ENCODE peak calls at places on chromosomes 4 and X, in six cellular contexts. W, C, J, V, K and P are unnamed samples.
A peak's percentile ranks its signal among the peaks of the same experiment; 100 is the strongest.

GRCh38 chr4:73885570-73886230 is 16.5 kb downstream of the CXCL1 start:
- DNase-seq in W (no peak), C (no peak), J (peak; percentile 88), V (no peak), K (no peak), P (no peak)

GRCh38 chr4:654526-654845 is 19.6 kb downstream of the ATP5ME start:
- DNase-seq in W (no peak), C (no peak), J (no peak), V (no peak), K (no peak), P (no peak)

GRCh38 chrX:28552322-28552721 is 34.9 kb upstream of the IL1RAPL1 start:
- DNase-seq in W (no peak), C (no peak), J (peak; percentile 81), V (no peak), K (no peak), P (no peak)

GRCh38 chrX:47843363-47843762 is 6.7 kb downstream of the ZNF81 start:
- DNase-seq in W (no peak), C (no peak), J (no peak), V (no peak), K (no peak), P (no peak)

GRCh38 chr4:4782969-4783368 is 76.5 kb upstream of the MSX1 start:
- DNase-seq in W (no peak), C (no peak), J (peak; percentile 10), V (no peak), K (no peak), P (no peak)

GRCh38 chr4:23022032-23022431 is 329.3 kb downstream of the GBA3 start:
- DNase-seq in W (no peak), C (no peak), J (peak; percentile 89), V (no peak), K (no peak), P (peak; percentile 49)

GRCh38 chr4:16897991-16898827 is at the start of gene LDB2:
- DNase-seq in W (peak; percentile 83), C (peak; percentile 51), J (no peak), V (no peak), K (peak; percentile 83), P (no peak)

GRCh38 chrX:148422531-148422930 is 77.9 kb upstream of the AFF2 start:
- DNase-seq in W (no peak), C (no peak), J (no peak), V (no peak), K (no peak), P (peak; percentile 15)

GRCh38 chr4:107283587-107284559 is 247.8 kb upstream of the DKK2 start:
- DNase-seq in W (no peak), C (no peak), J (peak; percentile 27), V (no peak), K (no peak), P (peak; percentile 98)

GRCh38 chr4:101282076-101282844 is 65.1 kb downstream of the PPP3CA start:
- DNase-seq in W (no peak), C (no peak), J (no peak), V (no peak), K (no peak), P (no peak)

GRCh38 chr4:142293536-142293935 is 552.6 kb downstream of the INPP4B start:
- DNase-seq in W (no peak), C (no peak), J (peak; percentile 53), V (no peak), K (no peak), P (no peak)

GRCh38 chr4:23902203-23902602 is 12.4 kb upstream of the PPARGC1A start:
- DNase-seq in W (no peak), C (no peak), J (no peak), V (no peak), K (no peak), P (no peak)

GRCh38 chr4:13955551-13955950 is 328.0 kb upstream of the BOD1L1 start:
- DNase-seq in W (no peak), C (no peak), J (no peak), V (no peak), K (no peak), P (no peak)

GRCh38 chrX:100659431-100660137 is 15.6 kb downstream of the SRPX2 start:
- DNase-seq in W (no peak), C (no peak), J (no peak), V (no peak), K (no peak), P (no peak)

GRCh38 chr4:139814285-139815015 is 148.8 kb downstream of the MGST2 start:
- DNase-seq in W (peak; percentile 44), C (no peak), J (no peak), V (no peak), K (no peak), P (peak; percentile 26)

GRCh38 chrX:121931567-121931966 is 884.2 kb downstream of the GLUD2 start:
- DNase-seq in W (no peak), C (no peak), J (no peak), V (no peak), K (no peak), P (no peak)

GRCh38 chr4:165765053-165765452 is 108.0 kb upstream of the TLL1 start:
- DNase-seq in W (no peak), C (no peak), J (peak; percentile 79), V (no peak), K (no peak), P (peak; percentile 87)

GRCh38 chr4:3745886-3746656 is 20.1 kb upstream of the ADRA2C start:
- DNase-seq in W (no peak), C (no peak), J (peak; percentile 44), V (no peak), K (no peak), P (no peak)

GRCh38 chr4:75004755-75005668 is 72.1 kb downstream of the PARM1 start:
- DNase-seq in W (no peak), C (no peak), J (peak; percentile 70), V (no peak), K (no peak), P (peak; percentile 34)
- H3K4me1 ChIP-seq in W (no peaks in the 10 kb centered on the region), C (no peaks in the 10 kb centered on the region), J (peaks cover 28% of the 10 kb centered on the region), V (no peaks in the 10 kb centered on the region), K (peaks cover 7% of the 10 kb centered on the region), P (no peaks in the 10 kb centered on the region)

GRCh38 chr4:37891221-37892159 is 606 bp downstream of the TBC1D1 start:
- DNase-seq in W (peak; percentile 49), C (peak; percentile 80), J (no peak), V (peak; percentile 16), K (no peak), P (no peak)
- H3K27ac ChIP-seq in W (peak overlapping the region; percentile 72), C (peak overlapping the region; percentile 81), J (no peak overlapping the region), V (peak overlapping the region; percentile 56), K (peak overlapping the region; percentile 46), P (no peak overlapping the region)

GRCh38 chr4:155953151-155954117 is at the start of gene CTSO:
- DNase-seq in W (peak; percentile 80), C (peak; percentile 84), J (peak; percentile 82), V (peak; percentile 39), K (peak; percentile 87), P (peak; percentile 71)
- TF ChIP-seq CTCF in W (peak; percentile 44), C (peak; percentile 70), J (peak; percentile 73), V (peak; percentile 71), K (peak; percentile 48), P (peak; percentile 72)

GRCh38 chr4:113693993-113694392 is 67.5 kb downstream of the CAMK2D start:
- DNase-seq in W (no peak), C (no peak), J (no peak), V (no peak), K (no peak), P (no peak)

GRCh38 chr4:113695328-113696169 is 66.0 kb downstream of the CAMK2D start:
- DNase-seq in W (no peak), C (no peak), J (peak; percentile 22), V (no peak), K (no peak), P (no peak)

GRCh38 chr4:113692809-113693411 is 68.6 kb downstream of the CAMK2D start:
- DNase-seq in W (no peak), C (no peak), J (peak; percentile 13), V (no peak), K (no peak), P (no peak)

GRCh38 chr4:113689394-113689793 is 72.1 kb downstream of the CAMK2D start:
- DNase-seq in W (no peak), C (no peak), J (no peak), V (no peak), K (no peak), P (no peak)

DNA sequence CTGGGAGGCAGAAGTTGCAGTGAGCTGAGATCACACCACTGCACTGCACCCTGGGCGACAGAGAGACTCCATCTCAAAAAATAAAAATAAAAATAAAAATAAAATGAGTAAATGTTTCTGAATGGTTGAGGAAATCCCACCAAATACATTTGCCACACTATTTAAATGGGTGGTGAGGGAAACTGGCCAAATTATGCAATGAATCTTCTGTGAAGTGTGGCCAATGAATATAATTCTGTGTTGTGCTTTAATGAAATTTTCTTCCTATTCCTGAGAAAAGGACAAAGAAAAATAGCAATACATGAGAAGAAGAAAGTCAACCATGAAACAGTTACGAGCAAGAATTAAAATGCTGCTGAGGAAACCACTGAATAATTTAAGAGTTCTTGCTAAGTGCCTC is 69.9 kb downstream of the CAMK2D start:
- DNase-seq in W (no peak), C (no peak), J (no peak), V (no peak), K (no peak), P (no peak)
- H3K4me1 ChIP-seq in W (no peaks in the 10 kb centered on the region), C (no peaks in the 10 kb centered on the region), J (peaks cover 5% of the 10 kb centered on the region), V (peaks cover 23% of the 10 kb centered on the region), K (peaks cover 9% of the 10 kb centered on the region), P (no peaks in the 10 kb centered on the region)

GRCh38 chr4:53192496-53192895 is 173.4 kb downstream of the SCFD2 start:
- DNase-seq in W (no peak), C (no peak), J (no peak), V (no peak), K (no peak), P (no peak)

GRCh38 chr4:53185853-53186590 is 179.8 kb downstream of the SCFD2 start:
- DNase-seq in W (no peak), C (no peak), J (no peak), V (no peak), K (no peak), P (no peak)

GRCh38 chr4:53192017-53192416 is 173.8 kb downstream of the SCFD2 start:
- DNase-seq in W (no peak), C (no peak), J (no peak), V (no peak), K (no peak), P (no peak)

GRCh38 chr4:53186714-53187358 is 179.0 kb downstream of the SCFD2 start:
- DNase-seq in W (no peak), C (no peak), J (no peak), V (no peak), K (no peak), P (no peak)

GRCh38 chr4:53189011-53189410 is 176.8 kb downstream of the SCFD2 start:
- DNase-seq in W (no peak), C (no peak), J (no peak), V (no peak), K (no peak), P (peak; percentile 20)
- H3K27ac ChIP-seq in W (no peak overlapping the region), C (no peak overlapping the region), J (no peak overlapping the region), V (no peak overlapping the region), K (no peak overlapping the region), P (no peak overlapping the region)

GRCh38 chrX:40406330-40406859 is 174.4 kb upstream of the ATP6AP2 start:
- DNase-seq in W (no peak), C (no peak), J (no peak), V (no peak), K (no peak), P (no peak)
- TF ChIP-seq CTCF in W (no peak), C (no peak), J (no peak), V (no peak), K (no peak), P (no peak)